ENCODE peak calls at places on chromosomes 5 and 9, in ten cellular contexts. E is cardiac muscle cell, G is ovary, X is uterus, Q is mammary epithelial cell, O is heart left ventricle, U is pancreas, F is IMR-90, R is SK-N-SH, B is A549. K is an unnamed sample.

GRCh38 chr9:86193088-86193487 is 66.4 kb downstream of the C9orf153 start:
- DNase-seq in E (no peak), G (no peak), X (no peak), Q (no peak), O (no peak), U (no peak), F (no peak), R (no peak), B (no peak), K (no peak)

GRCh38 chr5:9775339-9775738 is 145.2 kb upstream of the TAS2R1 start:
- DNase-seq in E (peak; percentile 50), G (no peak), X (no peak), Q (no peak), O (no peak), U (no peak), F (peak; percentile 73), R (no peak), B (no peak), K (no peak)

GRCh38 chr9:18568969-18569368 is 95.0 kb downstream of the ADAMTSL1 start:
- DNase-seq in E (no peak), G (no peak), X (no peak), Q (no peak), O (no peak), U (no peak), F (peak; percentile 46), R (peak; percentile 48), B (no peak), K (no peak)

GRCh38 chr5:172771439-172772111 is 580 bp upstream of the DUSP1 start:
- DNase-seq in E (no peak), G (no peak), X (no peak), Q (peak; percentile 28), O (no peak), U (no peak), F (no peak), R (no peak), B (no peak), K (no peak)

GRCh38 chr5:139636975-139637408 is 11.2 kb upstream of the CXXC5 start:
- DNase-seq in E (no peak), G (no peak), X (no peak), Q (peak; percentile 83), O (no peak), U (no peak), F (peak; percentile 51), R (no peak), B (no peak), K (no peak)

GRCh38 chr9:133953976-133954709 is 38.0 kb downstream of the VAV2 start:
- DNase-seq in E (no peak), G (peak; percentile 15), X (no peak), Q (no peak), O (peak; percentile 19), U (peak; percentile 35), F (no peak), R (no peak), B (no peak), K (no peak)

GRCh38 chr5:90645024-90645610 is 86.5 kb downstream of the ADGRV1 start:
- DNase-seq in E (no peak), G (no peak), X (no peak), Q (no peak), O (no peak), U (no peak), F (no peak), R (no peak), B (peak; percentile 4), K (no peak)

GRCh38 chr5:112418412-112419049 is 546 bp downstream of the EPB41L4A start:
- DNase-seq in E (peak; percentile 7), G (peak; percentile 20), X (no peak), Q (peak; percentile 18), O (peak; percentile 31), U (no peak), F (no peak), R (peak; percentile 11), B (no peak), K (no peak)

GRCh38 chr5:113017891-113018635 is 41.5 kb downstream of the DCP2 start:
- DNase-seq in E (peak; percentile 14), G (no peak), X (no peak), Q (peak; percentile 45), O (no peak), U (no peak), F (no peak), R (no peak), B (no peak), K (no peak)

GRCh38 chr9:129550199-129550839 is 70.6 kb downstream of the C9orf50 start:
- DNase-seq in E (peak; percentile 92), G (peak; percentile 94), X (peak; percentile 89), Q (peak; percentile 39), O (peak; percentile 87), U (peak; percentile 88), F (peak; percentile 70), R (peak; percentile 90), B (peak; percentile 55), K (peak; percentile 25)

GRCh38 chr5:56971275-56971674 is 19.4 kb upstream of the MIER3 start:
- DNase-seq in E (no peak), G (no peak), X (no peak), Q (no peak), O (no peak), U (no peak), F (no peak), R (no peak), B (no peak), K (no peak)

DNA sequence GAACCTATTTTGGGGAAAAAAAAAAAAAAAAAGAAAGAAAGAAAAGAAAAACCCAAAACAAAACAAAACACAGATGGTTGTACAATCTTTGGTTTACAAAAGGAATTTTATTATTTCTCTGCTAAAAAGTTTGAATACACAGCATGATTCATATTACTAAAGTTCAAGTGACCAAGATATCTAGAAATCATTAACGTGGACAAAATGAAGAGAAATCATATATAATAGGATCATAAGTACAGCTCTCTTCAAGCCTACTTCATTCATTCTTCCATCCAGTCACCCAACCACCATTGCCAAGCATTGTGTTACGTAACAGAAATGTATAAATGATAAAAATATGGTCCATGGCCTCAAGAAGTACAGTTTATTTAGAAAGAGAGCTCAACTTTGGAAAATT is 52.9 kb downstream of the ZDHHC21 start:
- DNase-seq in E (no peak), G (no peak), X (no peak), Q (no peak), O (no peak), U (no peak), F (no peak), R (no peak), B (peak; percentile 22), K (no peak)
- TF ChIP-seq CTCF in E (no peak), G (no peak), X (no peak), Q (no peak), O (no peak), U (no peak), F (no peak), R (no peak), B (no peak), K (no peak)

GRCh38 chr5:122877518-122877917 is 32.1 kb downstream of the SNX24 start:
- DNase-seq in E (no peak), G (no peak), X (no peak), Q (no peak), O (no peak), U (no peak), F (no peak), R (no peak), B (no peak), K (no peak)

GRCh38 chr5:122874179-122874875 is 28.9 kb downstream of the SNX24 start:
- DNase-seq in E (peak; percentile 4), G (no peak), X (no peak), Q (no peak), O (no peak), U (no peak), F (peak; percentile 21), R (no peak), B (no peak), K (no peak)

GRCh38 chr5:122870219-122870856 is 24.9 kb downstream of the SNX24 start:
- DNase-seq in E (peak; percentile 49), G (no peak), X (no peak), Q (no peak), O (no peak), U (no peak), F (peak; percentile 56), R (no peak), B (no peak), K (no peak)

GRCh38 chr5:122871669-122872068 is 26.3 kb downstream of the SNX24 start:
- DNase-seq in E (no peak), G (no peak), X (no peak), Q (no peak), O (no peak), U (no peak), F (no peak), R (no peak), B (no peak), K (no peak)
- H3K4me3 ChIP-seq in E (no peak overlapping the region), G (no peak overlapping the region), X (no peak overlapping the region), Q (no peak overlapping the region), O (no peak overlapping the region), U (no peak overlapping the region), F (no peak overlapping the region), R (no peak overlapping the region), B (no peak overlapping the region), K (no peak overlapping the region)

GRCh38 chr5:11012295-11012694 is 251.3 kb upstream of the DAP start:
- DNase-seq in E (no peak), G (no peak), X (no peak), Q (no peak), O (peak; percentile 60), U (no peak), F (no peak), R (no peak), B (no peak), K (no peak)

GRCh38 chr5:11010811-11011210 is 249.8 kb upstream of the DAP start:
- DNase-seq in E (no peak), G (no peak), X (no peak), Q (no peak), O (no peak), U (no peak), F (no peak), R (no peak), B (no peak), K (no peak)

GRCh38 chr5:11013793-11014192 is 252.8 kb upstream of the DAP start:
- DNase-seq in E (no peak), G (no peak), X (no peak), Q (no peak), O (peak; percentile 65), U (peak; percentile 60), F (no peak), R (no peak), B (no peak), K (no peak)
- H3K4me1 ChIP-seq in E (peaks cover 26% of the 10 kb centered on the region), G (no peaks in the 10 kb centered on the region), X (no peaks in the 10 kb centered on the region), Q (no peaks in the 10 kb centered on the region), O (peaks cover 14% of the 10 kb centered on the region), U (no peaks in the 10 kb centered on the region), F (no peaks in the 10 kb centered on the region), R (no peaks in the 10 kb centered on the region), B (no peaks in the 10 kb centered on the region), K (no peaks in the 10 kb centered on the region)

DNA sequence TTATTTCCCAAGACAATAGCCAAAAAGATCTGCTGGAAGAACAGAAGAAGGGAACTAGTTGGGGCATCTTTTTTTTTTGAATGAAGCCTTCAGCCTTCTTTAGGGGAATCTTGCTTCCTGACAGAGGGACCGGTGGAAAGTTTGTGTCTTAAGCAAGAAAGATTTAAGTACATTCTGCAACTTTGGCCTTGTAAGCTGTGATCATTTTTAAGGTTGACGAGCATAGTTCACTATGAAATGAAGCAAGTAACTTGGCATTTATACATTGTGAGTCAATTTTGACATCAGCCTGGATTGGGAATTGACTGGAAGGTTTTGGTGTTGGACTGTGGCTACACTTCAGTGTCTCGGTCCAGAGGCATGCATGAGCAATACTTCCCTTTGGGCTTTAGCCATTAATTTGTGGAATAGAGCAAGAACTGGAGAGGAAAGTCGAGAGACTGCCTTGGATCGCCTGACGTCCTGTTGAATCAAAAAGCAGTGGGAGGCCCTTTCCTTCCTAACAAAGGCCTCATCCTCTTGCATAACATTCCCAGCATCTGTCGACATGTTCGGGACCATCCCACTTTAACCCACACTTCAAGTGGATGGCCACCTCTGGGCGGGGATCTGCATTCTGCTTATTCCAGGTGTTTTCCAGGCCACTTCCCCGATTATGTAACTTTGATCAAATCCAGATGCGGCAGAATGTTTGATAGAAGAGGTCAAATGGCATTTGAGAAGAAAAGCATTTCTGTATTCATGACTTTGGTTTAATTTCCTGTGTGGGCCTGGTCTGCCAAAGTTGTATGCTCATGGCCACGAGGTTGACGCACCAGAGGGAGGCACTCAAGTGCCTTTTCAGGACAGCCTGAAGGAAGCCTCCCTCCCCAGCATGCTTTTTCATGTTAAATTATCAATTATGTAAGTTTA is 12.5 kb downstream of the ABL1 start:
- DNase-seq in E (peak; percentile 99), G (peak; percentile 73), X (peak; percentile 90), Q (peak; percentile 98), O (peak; percentile 74), U (no peak), F (peak; percentile 100), R (peak; percentile 45), B (peak; percentile 87), K (peak; percentile 86)
- TF ChIP-seq CTCF in E (peak; percentile 48), G (no peak), X (peak; percentile 22), Q (peak; percentile 41), O (no peak), U (no peak), F (peak; percentile 39), R (peak; percentile 54), B (peak; percentile 19), K (no peak)

K was measured in gastrocnemius medialis.